ENCODE peak calls at places on chromosomes 2 and 18, in five cellular contexts. K, S, X, E and C are unnamed samples.

GRCh38 chr18:47151457-47151856 is 1.2 kb upstream of the HDHD2 start:
- DNase-seq in K (no peak), S (no peak), X (no peak), E (no peak), C (no peak)

GRCh38 chr2:160091381-160091780 is 29.0 kb upstream of the PLA2R1 start:
- DNase-seq in K (no peak), S (no peak), X (no peak), E (no peak), C (peak; percentile 57)

GRCh38 chr18:8635087-8635486 is 25.9 kb downstream of the RAB12 start:
- DNase-seq in K (no peak), S (no peak), X (no peak), E (no peak), C (no peak)

GRCh38 chr18:69898241-69898861 is 49.3 kb downstream of the CD226 start:
- DNase-seq in K (no peak), S (no peak), X (no peak), E (no peak), C (no peak)

GRCh38 chr2:128736689-128737545 is 418.2 kb upstream of the HS6ST1 start:
- DNase-seq in K (peak; percentile 75), S (peak; percentile 92), X (peak; percentile 82), E (peak; percentile 84), C (no peak)

GRCh38 chr18:46413684-46414083 is 243.3 kb downstream of the LOXHD1 start:
- DNase-seq in K (no peak), S (no peak), X (no peak), E (no peak), C (no peak)

GRCh38 chr2:133390151-133390550 is 178.1 kb downstream of the NCKAP5 start:
- DNase-seq in K (no peak), S (no peak), X (no peak), E (no peak), C (peak; percentile 20)

GRCh38 chr2:134371041-134371440 is 117.2 kb downstream of the MGAT5 start:
- DNase-seq in K (no peak), S (no peak), X (no peak), E (no peak), C (no peak)

GRCh38 chr2:23566236-23567142 is 181.5 kb downstream of the KLHL29 start:
- DNase-seq in K (peak; percentile 19), S (no peak), X (no peak), E (no peak), C (no peak)

GRCh38 chr18:22517356-22517755 is 99.6 kb upstream of the CTAGE1 start:
- DNase-seq in K (no peak), S (no peak), X (no peak), E (peak; percentile 36), C (no peak)

GRCh38 chr2:143264851-143265250 is 135.6 kb downstream of the ARHGAP15 start:
- DNase-seq in K (no peak), S (no peak), X (no peak), E (no peak), C (no peak)

GRCh38 chr2:37789988-37790387 is 118.5 kb upstream of the CDC42EP3 start:
- DNase-seq in K (no peak), S (no peak), X (no peak), E (no peak), C (no peak)

GRCh38 chr18:54531402-54532065 is 59.5 kb upstream of the DYNAP start:
- DNase-seq in K (no peak), S (no peak), X (no peak), E (no peak), C (no peak)

DNA sequence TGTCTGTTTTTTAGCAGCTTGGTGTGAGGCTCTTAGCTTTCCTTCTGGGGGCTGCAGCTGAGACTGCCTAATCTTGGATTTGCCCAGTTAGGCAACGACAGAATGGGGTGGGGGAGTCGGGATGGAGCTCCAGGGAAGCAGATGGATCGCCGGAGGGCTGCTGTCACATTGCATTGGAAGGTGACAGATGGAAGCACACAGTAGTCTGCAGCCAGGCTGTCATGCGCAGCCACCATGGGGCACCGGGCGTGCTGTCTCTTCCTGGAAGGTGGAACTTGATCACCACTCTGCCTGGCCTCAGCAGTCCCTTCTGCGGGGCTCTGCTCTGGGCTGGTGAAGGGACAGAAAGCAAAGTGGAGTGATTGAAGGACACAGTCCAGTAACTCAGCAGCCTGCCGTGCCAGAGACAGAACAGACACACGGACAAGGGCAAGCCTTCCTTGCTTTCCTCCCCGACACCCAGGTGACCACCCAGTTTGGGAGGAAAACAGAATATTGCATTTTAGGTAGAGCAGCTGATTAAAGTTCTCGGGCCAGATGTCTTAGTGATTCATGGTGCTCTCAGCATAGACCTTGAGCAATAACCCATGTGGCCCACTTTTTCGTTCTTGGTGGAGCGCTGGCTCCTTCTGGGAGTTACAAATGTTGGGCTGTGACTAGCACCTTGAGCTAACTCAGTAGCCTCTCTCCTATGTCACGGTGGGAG is 40.9 kb downstream of the RNF144A start:
- DNase-seq in K (no peak), S (no peak), X (no peak), E (peak; percentile 59), C (no peak)
- H3K27ac ChIP-seq in K (no peak overlapping the region), S (no peak overlapping the region), X (no peak overlapping the region), E (peak overlapping the region; percentile 25), C (no peak overlapping the region)

GRCh38 chr18:76914314-76914713 is 92.0 kb downstream of the ZNF236 start:
- DNase-seq in K (no peak), S (no peak), X (no peak), E (no peak), C (no peak)
- H3K27ac ChIP-seq in K (no peak overlapping the region), S (no peak overlapping the region), X (no peak overlapping the region), E (no peak overlapping the region), C (no peak overlapping the region)

GRCh38 chr2:25341753-25342371 is at the start of gene DNMT3A:
- DNase-seq in K (peak; percentile 72), S (peak; percentile 93), X (peak; percentile 80), E (peak; percentile 80), C (no peak)
- H3K27ac ChIP-seq in K (no peak within 1 kb of the TSS), S (peak within 1 kb of the TSS; percentile 74), X (peak within 1 kb of the TSS; percentile 36), E (no peak within 1 kb of the TSS), C (peak within 1 kb of the TSS; percentile 23)

DNA sequence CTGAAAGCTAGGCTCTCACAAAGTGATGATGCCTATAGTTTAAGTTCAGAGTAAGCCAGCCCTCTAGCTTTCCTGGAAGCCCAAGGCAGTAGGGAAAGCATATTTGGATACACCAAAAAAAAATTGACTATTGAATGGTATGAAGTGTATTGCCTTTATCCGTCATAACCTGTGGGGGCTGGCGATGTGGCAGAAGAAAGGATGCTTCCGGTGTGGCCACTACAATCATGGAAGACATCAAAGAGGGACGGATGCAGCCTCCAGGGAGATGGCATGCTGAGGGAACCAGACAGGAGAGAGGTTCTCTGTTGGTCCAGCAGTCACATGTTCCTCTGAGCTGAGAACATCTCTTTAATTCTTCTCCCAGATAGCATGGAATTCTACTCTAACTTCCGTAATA is 170.3 kb downstream of the TMEM18 start:
- DNase-seq in K (no peak), S (no peak), X (no peak), E (no peak), C (no peak)
- H3K27ac ChIP-seq in K (no peak overlapping the region), S (no peak overlapping the region), X (no peak overlapping the region), E (no peak overlapping the region), C (no peak overlapping the region)

DNA sequence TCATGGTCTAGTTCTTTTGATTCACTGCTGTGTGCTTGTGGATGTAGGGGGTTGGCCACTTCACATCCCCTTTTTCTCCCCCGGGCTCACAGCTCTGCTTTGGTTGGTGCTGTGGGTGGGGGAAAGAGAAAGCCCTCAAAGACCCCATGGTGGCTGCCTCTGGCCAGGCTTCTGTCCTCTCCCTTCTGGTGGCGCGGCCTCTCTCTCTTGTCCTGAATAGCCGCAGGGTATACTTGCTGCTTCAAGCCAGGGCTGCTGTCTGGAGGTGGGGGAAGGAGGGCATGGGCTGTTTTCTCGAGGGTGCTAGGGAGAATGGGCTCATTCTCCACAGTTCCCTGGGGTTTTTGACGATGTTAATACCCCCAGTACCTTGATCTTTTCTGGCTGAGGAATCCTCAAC is 53.9 kb downstream of the IL1R2 start:
- DNase-seq in K (no peak), S (no peak), X (no peak), E (no peak), C (no peak)
- H3K27ac ChIP-seq in K (no peak overlapping the region), S (no peak overlapping the region), X (no peak overlapping the region), E (no peak overlapping the region), C (no peak overlapping the region)

GRCh38 chr2:203693242-203693879 is 13.1 kb upstream of the CD28 start:
- DNase-seq in K (no peak), S (no peak), X (no peak), E (no peak), C (no peak)
- H3K27ac ChIP-seq in K (no peak overlapping the region), S (no peak overlapping the region), X (peak overlapping the region; percentile 9), E (no peak overlapping the region), C (no peak overlapping the region)